ENCODE peak calls at places on chromosomes 7 and 10, in six cellular contexts. Q is Right ventricle myocardium superior; P is neural crest cell; D is cardiac muscle cell; U is AG08396; V is activated CD4-positive, alpha-beta T cell treated with anti-CD3 and anti-CD28 coated beads, Interleukin-2, amount 50 U/mL, for 48 hours. H is an unnamed sample.

GRCh38 chr10:74227697-74228424 is 76.8 kb downstream of the ADK start:
- DNase-seq in Q (no peak), P (no peak), D (peak), U (peak), V (no peak), H (no peak)

GRCh38 chr10:133124357-133125211 is 35.4 kb upstream of the KNDC1 start:
- DNase-seq in Q (peak), P (peak), D (peak), U (peak), V (peak), H (peak)

GRCh38 chr10:94500063-94500462 is 45.5 kb upstream of the HELLS start:
- DNase-seq in Q (no peak), P (no peak), D (peak), U (no peak), V (no peak), H (no peak)

GRCh38 chr7:74478671-74479065 is 25.0 kb downstream of the GTF2IRD1 start:
- DNase-seq in Q (no peak), P (no peak), D (peak), U (no peak), V (no peak), H (no peak)

GRCh38 chr10:60305394-60305892 is 84.2 kb downstream of the ANK3 start:
- DNase-seq in Q (no peak), P (no peak), D (peak), U (no peak), V (no peak), H (no peak)

GRCh38 chr7:127393370-127394058 is 1.0 kb upstream of the ZNF800 start:
- DNase-seq in Q (peak), P (no peak), D (peak), U (no peak), V (no peak), H (no peak)

GRCh38 chr10:29501692-29502091 is 133.1 kb downstream of the SVIL start:
- DNase-seq in Q (no peak), P (no peak), D (peak), U (peak), V (no peak), H (no peak)

GRCh38 chr7:79298145-79298760 is 155.2 kb downstream of the MAGI2 start:
- DNase-seq in Q (no peak), P (peak), D (peak), U (peak), V (no peak), H (no peak)

GRCh38 chr7:116258734-116259133 is 48.4 kb downstream of the TES start:
- DNase-seq in Q (no peak), P (peak), D (peak), U (peak), V (no peak), H (no peak)

GRCh38 chr10:30671011-30671616 is 41.6 kb upstream of the LYZL2 start:
- DNase-seq in Q (no peak), P (peak), D (peak), U (peak), V (no peak), H (peak)

GRCh38 chr10:22329150-22329549 is 8.3 kb downstream of the BMI1 start:
- DNase-seq in Q (no peak), P (no peak), D (no peak), U (no peak), V (no peak), H (no peak)

GRCh38 chr7:19202599-19202998 is 57.4 kb upstream of the FERD3L start:
- DNase-seq in Q (no peak), P (no peak), D (no peak), U (no peak), V (no peak), H (no peak)

GRCh38 chr7:4951903-4952636 is 6.9 kb downstream of the MMD2 start:
- DNase-seq in Q (no peak), P (no peak), D (peak), U (peak), V (no peak), H (peak)

GRCh38 chr7:122013070-122013469 is 131.0 kb downstream of the AASS start:
- DNase-seq in Q (no peak), P (no peak), D (no peak), U (no peak), V (no peak), H (no peak)

GRCh38 chr7:142066536-142066935 is 45.0 kb upstream of the MGAM2 start:
- DNase-seq in Q (no peak), P (no peak), D (no peak), U (no peak), V (no peak), H (no peak)

GRCh38 chr7:106369349-106369748 is 84.6 kb upstream of the NAMPT start:
- DNase-seq in Q (no peak), P (no peak), D (peak), U (peak), V (peak), H (no peak)

GRCh38 chr10:123139521-123140163 is 3.9 kb downstream of the HMX3 start:
- DNase-seq in Q (no peak), P (no peak), D (peak), U (no peak), V (peak), H (peak)

GRCh38 chr7:25091129-25091528 is 33.9 kb downstream of the CYCS start:
- DNase-seq in Q (no peak), P (no peak), D (no peak), U (no peak), V (no peak), H (no peak)

GRCh38 chr10:43078986-43079273 is 2.1 kb downstream of the RET start:
- DNase-seq in Q (peak), P (peak), D (no peak), U (peak), V (peak), H (peak)

GRCh38 chr7:151209588-151209987 is 700 bp downstream of the H2BK1 start:
- DNase-seq in Q (no peak), P (no peak), D (no peak), U (no peak), V (no peak), H (no peak)

GRCh38 chr7:106418094-106418493 is 133.3 kb upstream of the NAMPT start:
- DNase-seq in Q (no peak), P (no peak), D (peak), U (no peak), V (no peak), H (no peak)